ENCODE peak calls at places on chromosomes 5 and 9, in seven cellular contexts. T is H1, N is HCT116, G is GM12878, H is K562, E is HepG2, D is SK-N-SH. X is an unnamed sample.

GRCh38 chr9:86353591-86354047 is 591 bp downstream of the TUT7 start:
- DNase-seq in T (no peak), N (no peak), G (no peak), H (peak; percentile 45), E (peak; percentile 10), D (no peak), X (peak; percentile 74)

GRCh38 chr5:177132504-177133118 is 962 bp upstream of the NSD1 start:
- DNase-seq in T (peak; percentile 91), N (no peak), G (no peak), H (no peak), E (no peak), D (peak; percentile 50), X (no peak)

GRCh38 chr9:121288874-121289553 is 21.1 kb downstream of the GSN start:
- DNase-seq in T (peak; percentile 67), N (no peak), G (no peak), H (no peak), E (peak; percentile 83), D (no peak), X (peak; percentile 60)

GRCh38 chr9:4207881-4208615 is 91.8 kb downstream of the GLIS3 start:
- DNase-seq in T (no peak), N (no peak), G (no peak), H (no peak), E (no peak), D (no peak), X (no peak)

GRCh38 chr9:128497824-128498610 is 6.5 kb upstream of the GLE1 start:
- DNase-seq in T (no peak), N (no peak), G (no peak), H (no peak), E (no peak), D (no peak), X (no peak)

GRCh38 chr9:31243386-31243785 is 1141.1 kb upstream of the ACO1 start:
- DNase-seq in T (no peak), N (no peak), G (no peak), H (no peak), E (no peak), D (no peak), X (no peak)

GRCh38 chr5:30908356-30908755 is 285.1 kb upstream of the CDH6 start:
- DNase-seq in T (no peak), N (no peak), G (no peak), H (no peak), E (no peak), D (no peak), X (no peak)

GRCh38 chr9:22098636-22099332 is 89.7 kb upstream of the CDKN2B start:
- DNase-seq in T (no peak), N (no peak), G (no peak), H (no peak), E (no peak), D (no peak), X (no peak)

GRCh38 chr5:142757564-142757963 is 12.6 kb upstream of the ARHGAP26 start:
- DNase-seq in T (no peak), N (no peak), G (no peak), H (no peak), E (no peak), D (no peak), X (no peak)

GRCh38 chr9:4225291-4226119 is 74.4 kb downstream of the GLIS3 start:
- DNase-seq in T (no peak), N (peak; percentile 62), G (no peak), H (no peak), E (no peak), D (no peak), X (no peak)

GRCh38 chr5:35094966-35095365 is 47.2 kb upstream of the AGXT2 start:
- DNase-seq in T (no peak), N (no peak), G (no peak), H (no peak), E (no peak), D (no peak), X (no peak)

GRCh38 chr5:127833999-127834953 is 131.1 kb downstream of the CCDC192 start:
- DNase-seq in T (no peak), N (no peak), G (no peak), H (no peak), E (no peak), D (no peak), X (no peak)

DNA sequence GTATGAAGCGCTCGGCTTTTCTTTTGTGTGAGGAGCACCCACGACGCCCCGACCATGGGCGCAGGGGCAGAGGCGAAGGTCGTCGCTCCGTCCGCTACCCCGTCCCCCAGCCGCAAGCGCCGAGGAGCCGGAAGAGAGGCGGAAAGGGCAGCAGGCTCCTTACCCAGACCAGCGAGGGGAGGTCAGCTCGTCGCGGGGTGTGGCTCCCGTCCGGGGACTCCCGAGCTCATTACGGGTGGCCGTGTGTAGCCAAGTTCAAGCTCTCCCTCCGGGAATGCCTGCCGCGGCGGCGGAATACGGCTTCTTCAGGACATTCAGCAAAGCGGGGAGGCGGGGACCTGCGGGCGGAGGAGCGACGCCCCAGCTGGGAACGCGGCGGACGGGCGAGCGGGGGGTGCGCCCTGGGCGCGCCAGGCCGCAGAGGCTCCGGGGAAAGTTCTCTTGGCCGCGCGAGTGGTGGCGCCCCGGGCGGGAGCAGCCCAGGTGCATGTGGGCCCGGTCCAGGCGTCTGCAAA is 576 bp upstream of the EPB41L4A start:
- DNase-seq in T (peak; percentile 78), N (peak; percentile 13), G (no peak), H (peak; percentile 37), E (no peak), D (peak; percentile 77), X (peak; percentile 81)
- TF ChIP-seq JUND in T (no peak), N (no peak), G (no peak), H (no peak), E (no peak), D (no peak), X (no peak)

DNA sequence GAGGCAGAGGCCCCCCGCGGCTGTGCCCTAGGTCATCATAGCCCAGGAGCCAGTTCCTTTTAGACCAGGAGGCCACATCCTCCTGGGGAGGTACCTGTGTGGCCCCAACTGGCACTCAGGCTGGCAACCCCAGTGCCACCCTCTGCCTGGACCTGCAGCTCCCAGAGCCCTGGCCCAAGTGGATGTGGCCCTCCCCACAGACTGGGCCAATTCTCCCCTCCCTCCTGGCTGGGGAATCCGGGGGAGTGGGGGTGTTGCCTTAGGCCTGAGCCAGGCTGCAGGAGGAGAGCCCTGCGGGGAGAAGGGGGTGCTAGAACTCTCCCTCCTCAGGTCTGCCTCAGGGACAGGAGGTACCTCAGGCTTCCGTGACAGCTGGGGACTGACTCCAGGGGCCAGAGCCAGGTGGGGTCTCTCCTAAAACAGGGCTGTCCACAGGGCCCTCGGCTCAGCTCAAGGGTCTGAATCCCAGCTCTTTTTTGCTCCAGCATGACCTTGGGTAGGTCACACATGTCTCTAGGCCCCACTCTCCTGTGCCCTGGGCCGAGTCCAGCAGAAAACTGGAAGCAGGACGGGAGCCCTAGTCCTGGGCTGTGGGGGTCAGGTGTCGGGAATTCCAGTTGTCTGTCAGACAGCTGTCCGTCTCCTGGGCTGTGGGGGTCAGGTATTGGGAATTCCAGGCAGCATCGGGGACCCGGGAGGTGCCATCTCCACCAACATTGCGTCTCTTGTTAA is 9.6 kb downstream of the DNLZ start:
- DNase-seq in T (no peak), N (no peak), G (no peak), H (no peak), E (no peak), D (no peak), X (no peak)
- TF ChIP-seq JUND in T (no peak), N (no peak), G (no peak), H (no peak), E (no peak), D (no peak), X (no peak)

GRCh38 chr9:137256839-137257238 is 1.7 kb downstream of the NELFB start:
- DNase-seq in T (no peak), N (no peak), G (no peak), H (no peak), E (no peak), D (no peak), X (no peak)

GRCh38 chr9:137253717-137254623 is 1.2 kb upstream of the NELFB start:
- DNase-seq in T (no peak), N (no peak), G (no peak), H (peak; percentile 44), E (no peak), D (no peak), X (no peak)

GRCh38 chr9:137254624-137255447 is at the start of gene NELFB:
- DNase-seq in T (peak; percentile 99), N (no peak), G (peak; percentile 46), H (peak; percentile 94), E (peak; percentile 76), D (peak; percentile 100), X (peak; percentile 96)

GRCh38 chr9:137256362-137256761 is 1.2 kb downstream of the NELFB start:
- DNase-seq in T (no peak), N (no peak), G (no peak), H (no peak), E (no peak), D (no peak), X (no peak)

GRCh38 chr9:137255448-137256114 is 454 bp downstream of the NELFB start:
- DNase-seq in T (no peak), N (no peak), G (no peak), H (peak; percentile 66), E (peak; percentile 46), D (no peak), X (no peak)
- TF ChIP-seq JUND in T (no peak), N (no peak), G (no peak), H (no peak), E (no peak), D (no peak), X (no peak)

GRCh38 chr5:161544350-161544765 is 2.2 kb downstream of the GABRB2 start:
- DNase-seq in T (peak; percentile 76), N (peak; percentile 2), G (no peak), H (peak; percentile 41), E (peak; percentile 30), D (peak; percentile 61), X (peak; percentile 61)

GRCh38 chr5:161547573-161548471 is 1.3 kb upstream of the GABRB2 start:
- DNase-seq in T (peak; percentile 61), N (no peak), G (no peak), H (no peak), E (no peak), D (peak; percentile 44), X (peak; percentile 27)

GRCh38 chr5:161545701-161546462 is 643 bp downstream of the GABRB2 start:
- DNase-seq in T (no peak), N (no peak), G (no peak), H (no peak), E (no peak), D (no peak), X (peak; percentile 9)

GRCh38 chr5:161548472-161549094 is 2.1 kb upstream of the GABRB2 start:
- DNase-seq in T (peak; percentile 69), N (no peak), G (no peak), H (no peak), E (no peak), D (peak; percentile 14), X (no peak)

DNA sequence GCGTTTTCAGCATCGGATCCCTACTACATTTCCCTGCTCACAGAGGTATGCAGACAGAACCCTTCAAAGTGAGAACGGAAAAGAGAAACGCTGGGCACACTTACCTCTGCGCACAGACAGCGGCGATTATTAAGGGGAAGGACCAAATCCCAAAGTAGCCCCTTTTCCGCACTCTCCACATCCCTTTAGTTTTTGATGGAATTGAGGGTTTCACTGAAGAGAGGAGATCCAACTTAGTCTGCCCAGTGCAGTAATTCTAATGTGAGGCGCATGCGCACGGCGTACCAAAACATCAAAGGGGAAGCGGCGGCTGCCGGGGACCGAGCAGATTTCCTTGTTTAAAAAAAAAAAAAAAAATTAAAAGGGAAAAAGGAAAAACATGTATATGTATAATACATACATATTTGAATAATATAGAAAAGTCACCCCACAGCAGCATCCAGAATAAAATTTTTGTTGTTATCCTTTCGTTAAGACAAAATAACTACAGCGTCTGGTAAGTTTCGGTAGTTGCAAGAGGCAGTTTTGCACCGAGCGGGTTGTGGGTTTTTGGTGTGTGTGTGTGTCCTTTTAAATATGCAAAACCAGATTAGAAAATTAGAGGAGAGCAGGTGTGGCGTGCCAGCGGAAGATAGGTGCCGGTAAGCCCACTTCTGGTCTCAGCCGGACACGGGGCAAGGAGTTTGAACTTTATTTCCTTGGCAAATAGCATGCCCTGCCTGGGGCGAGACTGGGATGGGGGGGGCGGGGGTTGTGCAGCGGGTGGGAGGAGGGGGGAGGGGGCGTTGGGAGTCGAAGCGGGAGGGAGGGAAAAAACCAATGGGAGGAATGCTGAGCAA is at the start of gene GABRB2:
- DNase-seq in T (peak; percentile 65), N (no peak), G (peak; percentile 24), H (peak; percentile 16), E (peak; percentile 16), D (peak; percentile 65), X (no peak)
- TF ChIP-seq JUND in T (no peak), N (no peak), G (no peak), H (no peak), E (no peak), D (no peak), X (no peak)

X was measured in T47D.